ENCODE peak calls at places on chromosomes 1 and 21, in seven cellular contexts. B is iris pigment epithelial cell; L is activated T-cell treated with anti-CD3 and anti-CD28 coated beads, Interleukin-2, amount 50 U/mL, for 4 hours; O is sigmoid colon; T is upper lobe of right lung; K is NCI-H2029 treated with DMSO at 0.1 percent for 48 hours; G is left kidney. P is an unnamed sample.

GRCh38 chr21:15326032-15326867 is 261.4 kb upstream of the NRIP1 start:
- DNase-seq in T (no peak), L (no peak), B (no peak), G (no peak), K (no peak), O (no peak), P (no peak)

GRCh38 chr1:84165566-84165965 is 21.5 kb downstream of the PRKACB start:
- DNase-seq in O (no peak), G (no peak), T (no peak), L (no peak), B (no peak), K (peak), P (no peak)

GRCh38 chr1:239725933-239726332 is 339.6 kb downstream of the CHRM3 start:
- DNase-seq in B (no peak), L (no peak), K (no peak), G (peak), O (no peak), T (no peak), P (no peak)

GRCh38 chr1:61120998-61121397 is 38.6 kb downstream of the NFIA start:
- DNase-seq in B (peak), K (peak), G (no peak), O (no peak), L (no peak), T (no peak), P (no peak)

GRCh38 chr21:36658926-36659325 is 40.0 kb upstream of the SIM2 start:
- DNase-seq in T (no peak), O (no peak), B (no peak), G (no peak), L (no peak), K (no peak), P (no peak)

GRCh38 chr1:39396671-39397070 is 94.8 kb upstream of the BMP8A start:
- DNase-seq in L (no peak), B (no peak), O (no peak), K (no peak), G (no peak), T (no peak), P (no peak)

GRCh38 chr1:175410560-175410959 is 218.0 kb upstream of the KIAA0040 start:
- DNase-seq in L (no peak), B (no peak), K (no peak), G (no peak), O (no peak), T (no peak), P (no peak)

GRCh38 chr1:15799004-15799867 is 8.2 kb downstream of the UQCRHL start:
- DNase-seq in G (no peak), K (no peak), L (no peak), T (peak), O (peak), B (peak), P (no peak)

GRCh38 chr1:209411491-209411929 is 172.0 kb upstream of the CAMK1G start:
- DNase-seq in G (no peak), B (peak), K (no peak), O (no peak), T (no peak), L (no peak), P (no peak)

GRCh38 chr1:231869364-231869763 is 242.8 kb downstream of the DISC1 start:
- DNase-seq in O (no peak), L (no peak), G (no peak), B (no peak), T (no peak), K (no peak), P (no peak)

GRCh38 chr1:35569956-35570355 is 3.2 kb upstream of the TFAP2E start:
- DNase-seq in K (no peak), O (no peak), B (peak), T (peak), G (no peak), L (no peak), P (no peak)

GRCh38 chr1:234505774-234506114 is 26.8 kb upstream of the TARBP1 start:
- DNase-seq in L (no peak), O (no peak), B (peak), T (no peak), K (no peak), G (no peak), P (no peak)

GRCh38 chr1:109874445-109874844 is 36.2 kb upstream of the CSF1 start:
- DNase-seq in L (no peak), T (no peak), O (no peak), K (no peak), G (no peak), B (no peak), P (no peak)

GRCh38 chr1:150516050-150516591 is 569 bp downstream of the FALEC start:
- DNase-seq in K (no peak), G (peak), L (no peak), O (no peak), T (no peak), B (no peak), P (no peak)

GRCh38 chr1:204072951-204073836 is at the start of gene SOX13:
- DNase-seq in B (peak), O (peak), L (no peak), G (peak), T (peak), K (peak), P (peak)

GRCh38 chr1:203381151-203381751 is 30.3 kb upstream of the FMOD start:
- DNase-seq in T (no peak), B (no peak), K (no peak), L (no peak), O (no peak), G (no peak), P (no peak)

GRCh38 chr1:101112051-101112770 is 86.6 kb upstream of the DPH5 start:
- DNase-seq in O (peak), L (peak), G (peak), B (no peak), K (no peak), T (peak), P (no peak)

GRCh38 chr21:36429672-36430546 is 44.7 kb downstream of the CHAF1B start:
- DNase-seq in L (peak), O (peak), T (peak), K (no peak), B (peak), G (peak), P (peak)

GRCh38 chr1:217469983-217470382 is 160.9 kb downstream of the GPATCH2 start:
- DNase-seq in L (no peak), B (no peak), G (no peak), T (no peak), O (no peak), K (no peak), P (no peak)

GRCh38 chr1:75083848-75084514 is 50.2 kb upstream of the LHX8 start:
- DNase-seq in L (no peak), O (no peak), T (no peak), K (no peak), G (no peak), B (no peak), P (no peak)

GRCh38 chr1:198711837-198712236 is 73.0 kb downstream of the PTPRC start:
- DNase-seq in G (no peak), O (no peak), L (no peak), T (no peak), B (no peak), K (no peak), P (no peak)

GRCh38 chr1:108200627-108201106 is 524 bp upstream of the SLC25A24 start:
- DNase-seq in L (peak), G (peak), K (peak), B (peak), O (no peak), T (no peak), P (peak)

GRCh38 chr1:110829955-110830553 is 42.9 kb upstream of the CD53 start:
- DNase-seq in G (peak), L (peak), O (no peak), K (peak), B (peak), T (no peak), P (no peak)

GRCh38 chr21:20882462-20883415 is 115.5 kb upstream of the NCAM2 start:
- DNase-seq in B (peak), L (no peak), G (peak), O (no peak), K (peak), T (no peak), P (no peak)

GRCh38 chr21:16579538-16579937 is 849.8 kb downstream of the USP25 start:
- DNase-seq in O (no peak), B (peak), L (no peak), T (no peak), G (peak), K (no peak), P (no peak)

GRCh38 chr21:15421947-15422346 is 307.8 kb upstream of the USP25 start:
- DNase-seq in G (no peak), L (no peak), T (no peak), B (no peak), K (no peak), O (no peak), P (no peak)

GRCh38 chr21:22421416-22422190 is 1423.4 kb downstream of the NCAM2 start:
- DNase-seq in T (no peak), K (no peak), L (no peak), O (no peak), G (no peak), B (no peak), P (no peak)

GRCh38 chr1:165884690-165885304 is 57.4 kb downstream of the UCK2 start:
- DNase-seq in B (no peak), K (no peak), L (no peak), T (no peak), G (peak), O (no peak), P (no peak)

GRCh38 chr1:156149374-156150106 is 3.8 kb upstream of the SEMA4A start:
- DNase-seq in G (peak), B (no peak), T (no peak), O (no peak), L (no peak), K (no peak), P (no peak)

GRCh38 chr1:64292399-64292798 is 89.0 kb downstream of the UBE2U start:
- DNase-seq in B (peak), L (no peak), O (no peak), K (no peak), G (no peak), T (no peak), P (no peak)

GRCh38 chr1:25700124-25700523 is 83.5 kb downstream of the MAN1C1 start:
- DNase-seq in O (peak), T (no peak), G (no peak), K (no peak), L (no peak), B (peak), P (no peak)

GRCh38 chr1:185158806-185159205 is 1.8 kb downstream of the SWT1 start:
- DNase-seq in O (no peak), L (no peak), B (no peak), T (no peak), G (no peak), K (no peak), P (no peak)